ENCODE peak calls at places on chromosomes 7 and 10, in four cellular contexts. M, H, C and U are unnamed samples.

GRCh38 chr7:103540338-103540737 is 94.3 kb upstream of the SLC26A5 start:
- DNase-seq in C (no peak), M (no peak), H (no peak), U (no peak)

GRCh38 chr7:93147358-93147757 is 827 bp downstream of the SAMD9L start:
- DNase-seq in H (no peak), C (peak; percentile 75), M (peak; percentile 36), U (peak; percentile 19)

GRCh38 chr7:111107576-111107975 is 16.6 kb downstream of the LRRN3 start:
- DNase-seq in C (peak; percentile 38), H (no peak), M (no peak), U (no peak)

GRCh38 chr7:87599336-87599735 is 1.3 kb downstream of the ABCB1 start:
- DNase-seq in M (no peak), C (no peak), H (no peak), U (peak; percentile 7)

GRCh38 chr7:156895024-156895780 is 2.2 kb upstream of the LMBR1 start:
- DNase-seq in H (no peak), M (no peak), C (no peak), U (no peak)

GRCh38 chr10:94088926-94089381 is 95.2 kb downstream of the PLCE1 start:
- DNase-seq in M (no peak), C (peak; percentile 46), H (peak; percentile 34), U (peak; percentile 42)

GRCh38 chr7:112101083-112101846 is 104.9 kb downstream of the DOCK4 start:
- DNase-seq in H (no peak), C (no peak), M (no peak), U (peak; percentile 41)

GRCh38 chr10:89151857-89152256 is 55.3 kb downstream of the CH25H start:
- DNase-seq in H (peak; percentile 64), C (peak; percentile 78), M (no peak), U (no peak)

GRCh38 chr10:121889212-121889611 is 38.6 kb downstream of the ATE1 start:
- DNase-seq in H (no peak), M (no peak), C (no peak), U (no peak)

GRCh38 chr7:115910541-115911164 is 119.9 kb downstream of the TFEC start:
- DNase-seq in C (peak; percentile 41), M (peak; percentile 11), H (no peak), U (peak; percentile 42)

GRCh38 chr10:82925547-82925946 is 1050.6 kb downstream of the NRG3 start:
- DNase-seq in H (no peak), C (no peak), M (peak; percentile 47), U (no peak)

GRCh38 chr7:74248156-74248555 is 6.0 kb downstream of the RFC2 start:
- DNase-seq in H (no peak), M (no peak), C (no peak), U (no peak)

GRCh38 chr7:19648791-19649190 is 60.0 kb downstream of the POLR1F start:
- DNase-seq in C (peak; percentile 9), H (no peak), M (peak; percentile 14), U (no peak)

GRCh38 chr10:114687459-114687858 is 29.4 kb upstream of the ABLIM1 start:
- DNase-seq in C (no peak), M (peak; percentile 25), H (no peak), U (no peak)

GRCh38 chr7:103870664-103871063 is 118.8 kb downstream of the RELN start:
- DNase-seq in C (no peak), M (no peak), H (no peak), U (no peak)

GRCh38 chr7:159153511-159153910 is 8.8 kb upstream of the VIPR2 start:
- DNase-seq in C (no peak), M (no peak), H (no peak), U (no peak)
- H3K9me3 ChIP-seq in C (no peaks in the 10 kb centered on the region), M (peaks cover 25% of the 10 kb centered on the region), H (peaks cover 77% of the 10 kb centered on the region), U (no peaks in the 10 kb centered on the region)

DNA sequence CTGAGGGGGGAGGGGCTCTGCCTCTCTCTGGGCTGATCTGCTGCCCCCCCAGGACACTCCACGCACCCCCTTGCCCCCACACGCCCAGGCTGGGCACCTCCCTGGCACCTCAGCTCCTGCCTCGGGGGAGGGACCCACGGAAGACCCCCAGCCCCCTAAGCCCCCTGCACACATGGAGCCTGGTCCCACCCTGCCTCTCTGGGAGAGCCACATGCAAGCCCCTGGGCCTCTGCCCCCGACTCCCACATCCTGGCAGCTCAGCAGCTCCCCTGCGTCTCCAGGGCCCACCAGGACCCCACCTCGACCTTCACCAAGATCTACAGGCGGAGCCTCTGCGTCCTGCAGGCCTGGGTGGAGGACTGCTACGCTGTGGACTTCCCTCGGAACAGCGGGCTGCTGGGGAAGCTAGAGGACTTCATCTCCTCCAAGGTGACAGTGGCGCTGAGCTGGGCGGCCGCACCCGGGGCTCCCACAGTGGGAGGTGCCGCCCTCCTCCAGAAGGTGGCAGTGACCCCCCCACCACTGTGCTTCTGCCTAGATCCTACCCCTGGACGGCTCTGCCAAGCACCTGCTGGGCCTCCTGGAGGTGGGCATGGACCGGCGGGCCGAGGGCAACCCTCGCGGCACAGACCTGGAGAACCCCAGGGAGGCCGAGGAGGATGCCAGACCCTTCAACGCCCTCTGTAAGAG is 18.7 kb upstream of the UTF1 start:
- DNase-seq in C (no peak), H (no peak), M (no peak), U (no peak)
- H3K4me3 ChIP-seq in C (no peak overlapping the region), H (no peak overlapping the region), M (no peak overlapping the region), U (no peak overlapping the region)

DNA sequence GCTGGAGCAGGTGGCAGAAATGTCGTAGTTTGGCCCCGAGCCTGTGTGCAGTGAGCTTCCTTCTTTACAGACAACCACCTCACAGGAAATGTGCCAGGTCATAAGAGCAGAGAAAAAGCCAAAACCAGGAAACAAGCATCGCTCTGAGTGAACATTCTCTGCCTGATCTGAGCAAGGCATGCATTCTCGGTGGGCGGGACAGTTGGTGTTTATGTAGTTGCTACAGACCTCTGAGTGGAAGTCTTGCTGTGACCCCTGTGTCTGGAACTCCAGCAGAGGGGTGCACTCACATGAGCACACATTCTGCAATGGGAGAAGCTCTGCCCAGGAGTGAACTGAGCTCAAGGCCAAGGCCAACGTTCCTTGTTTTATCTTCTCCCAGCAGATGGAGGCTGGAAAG is 230.1 kb downstream of the TCERG1L start:
- DNase-seq in C (no peak), H (no peak), M (no peak), U (no peak)
- H3K9me3 ChIP-seq in C (no peaks in the 10 kb centered on the region), H (peaks cover 95% of the 10 kb centered on the region), M (peaks cover 63% of the 10 kb centered on the region), U (no peaks in the 10 kb centered on the region)

GRCh38 chr7:28707291-28707690 is 250.8 kb downstream of the TRIL start:
- DNase-seq in H (no peak), M (no peak), C (no peak), U (no peak)

GRCh38 chr7:28709756-28710155 is 248.4 kb downstream of the TRIL start:
- DNase-seq in H (no peak), C (peak; percentile 63), M (no peak), U (no peak)

GRCh38 chr7:28706607-28707006 is 251.5 kb downstream of the TRIL start:
- DNase-seq in C (no peak), M (no peak), H (no peak), U (no peak)

GRCh38 chr7:28708458-28708951 is 249.6 kb downstream of the TRIL start:
- DNase-seq in H (no peak), C (peak; percentile 84), M (no peak), U (peak; percentile 37)

DNA sequence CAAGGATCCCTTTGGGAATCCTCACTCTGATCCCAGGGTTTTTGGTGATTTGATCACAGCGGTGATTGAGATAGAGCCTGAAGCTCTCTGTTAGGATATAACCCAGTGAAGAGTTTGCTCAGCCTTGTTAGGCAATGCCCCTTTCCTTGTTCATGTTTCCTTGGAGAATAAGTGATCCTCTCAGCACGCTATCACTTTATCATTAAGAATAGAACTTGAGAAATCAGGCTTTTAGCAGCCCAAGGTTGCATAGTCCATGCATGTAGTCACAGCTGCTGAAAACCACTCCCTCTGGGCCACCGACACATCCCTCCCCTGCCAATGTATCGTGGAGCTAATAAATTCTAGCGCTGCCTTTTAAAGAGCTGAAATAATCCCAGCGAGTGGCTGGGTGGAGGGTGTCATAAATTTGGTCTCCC is 250.1 kb downstream of the TRIL start:
- DNase-seq in M (no peak), C (peak; percentile 96), H (no peak), U (peak; percentile 14)
- H3K4me3 ChIP-seq in M (no peak overlapping the region), C (peak overlapping the region; percentile 72), H (no peak overlapping the region), U (no peak overlapping the region)

GRCh38 chr7:100069991-100070390 is 11.5 kb downstream of the ZNF3 start:
- DNase-seq in M (no peak), H (no peak), C (no peak), U (no peak)

GRCh38 chr7:100072462-100072861 is 9.1 kb downstream of the ZNF3 start:
- DNase-seq in M (no peak), H (no peak), C (no peak), U (no peak)

GRCh38 chr7:100075418-100075817 is 6.1 kb downstream of the ZNF3 start:
- DNase-seq in H (no peak), C (no peak), M (no peak), U (no peak)

GRCh38 chr7:100066953-100067352 is 14.6 kb downstream of the ZNF3 start:
- DNase-seq in M (no peak), C (no peak), H (no peak), U (no peak)

GRCh38 chr7:100071018-100071723 is 10.4 kb downstream of the ZNF3 start:
- DNase-seq in C (no peak), M (no peak), H (no peak), U (no peak)
- H3K9me3 ChIP-seq in C (peaks cover 4% of the 10 kb centered on the region), M (peaks cover 40% of the 10 kb centered on the region), H (peaks cover 80% of the 10 kb centered on the region), U (peaks cover 47% of the 10 kb centered on the region)